ENCODE peak calls at places on chromosome 2, in nine cellular contexts. X is HuH-7.5; E is NCI-H1417; R is SK-N-DZ; P is activated naive CD4-positive, alpha-beta T cell; S is Ammon's horn; Y is PC-9; K is left cardiac atrium; A is NCI-H2029. O is an unnamed sample.

GRCh38 chr2:196234672-196235071 is 63.3 kb upstream of the STK17B start:
- DNase-seq in X (no peak), E (no peak), R (no peak), P (peak), S (no peak), Y (peak), K (no peak), A (no peak), O (no peak)

GRCh38 chr2:241987726-241988125 is 118.2 kb downstream of the RTP5 start:
- DNase-seq in X (no peak), E (no peak), R (no peak), P (no peak), S (no peak), Y (no peak), K (no peak), A (no peak), O (no peak)

GRCh38 chr2:70525032-70525431 is 28.6 kb downstream of the TGFA start:
- DNase-seq in X (no peak), E (no peak), R (no peak), P (no peak), S (no peak), Y (peak), K (no peak), A (peak), O (peak)

GRCh38 chr2:231926761-231927565 is 767 bp upstream of the NPPC start:
- DNase-seq in X (peak), E (peak), R (no peak), P (no peak), S (peak), Y (no peak), K (no peak), A (no peak), O (no peak)

GRCh38 chr2:219434718-219435525 is at the start of gene SPEG:
- DNase-seq in X (no peak), E (no peak), R (no peak), P (no peak), S (no peak), Y (no peak), K (no peak), A (no peak), O (no peak)

GRCh38 chr2:96969321-96969720 is 17.1 kb downstream of the FAM178B start:
- DNase-seq in X (no peak), E (no peak), R (no peak), P (no peak), S (peak), Y (no peak), K (no peak), A (no peak), O (no peak)

GRCh38 chr2:159124441-159124911 is 156.0 kb downstream of the TANC1 start:
- DNase-seq in X (no peak), E (no peak), R (no peak), P (no peak), S (no peak), Y (peak), K (peak), A (no peak), O (peak)

GRCh38 chr2:127599211-127599610 is 46.7 kb upstream of the GPR17 start:
- DNase-seq in X (no peak), E (no peak), R (no peak), P (no peak), S (no peak), Y (no peak), K (no peak), A (no peak), O (no peak)

GRCh38 chr2:214492152-214492551 is 81.3 kb downstream of the VWC2L start:
- DNase-seq in X (no peak), E (peak), R (no peak), P (no peak), S (no peak), Y (no peak), K (no peak), A (peak), O (no peak)

GRCh38 chr2:125405816-125406215 is 1250.1 kb upstream of the GYPC start:
- DNase-seq in X (no peak), E (no peak), R (no peak), P (no peak), S (no peak), Y (peak), K (no peak), A (no peak), O (peak)

GRCh38 chr2:111622859-111623258 is 261.1 kb downstream of the ANAPC1 start:
- DNase-seq in X (no peak), E (no peak), R (no peak), P (no peak), S (no peak), Y (no peak), K (no peak), A (no peak), O (no peak)

GRCh38 chr2:43008388-43008787 is 216.0 kb upstream of the HAAO start:
- DNase-seq in X (no peak), E (no peak), R (no peak), P (no peak), S (no peak), Y (no peak), K (no peak), A (no peak), O (no peak)

GRCh38 chr2:120936476-120937334 is 201.0 kb downstream of the GLI2 start:
- DNase-seq in X (no peak), E (no peak), R (no peak), P (no peak), S (no peak), Y (no peak), K (no peak), A (no peak), O (no peak)

GRCh38 chr2:233976690-233977294 is 59.6 kb downstream of the TRPM8 start:
- DNase-seq in X (peak), E (peak), R (peak), P (no peak), S (peak), Y (peak), K (no peak), A (no peak), O (peak)

GRCh38 chr2:25030702-25031101 is 11.2 kb upstream of the EFR3B start:
- DNase-seq in X (no peak), E (no peak), R (no peak), P (no peak), S (no peak), Y (no peak), K (no peak), A (no peak), O (no peak)